ENCODE peak calls at places on chromosomes 3 and 15, in four cellular contexts. C, M, K and T are unnamed samples.

GRCh38 chr3:113287111-113287817 is 75.9 kb downstream of the BOC start:
- DNase-seq in C (no peak), M (no peak), K (peak; percentile 35), T (no peak)

GRCh38 chr3:55169608-55170010 is 241.8 kb upstream of the LRTM1 start:
- DNase-seq in C (no peak), M (no peak), K (no peak), T (no peak)

GRCh38 chr3:161284989-161285388 is 63.9 kb downstream of the NMD3 start:
- DNase-seq in C (no peak), M (no peak), K (no peak), T (no peak)

GRCh38 chr15:58931985-58932384 is 1.5 kb downstream of the SLTM start:
- DNase-seq in C (no peak), M (no peak), K (no peak), T (peak; percentile 39)

GRCh38 chr15:31605467-31605931 is 278.9 kb downstream of the KLF13 start:
- DNase-seq in C (peak; percentile 25), M (no peak), K (no peak), T (no peak)

GRCh38 chr15:39172380-39173281 is 408.2 kb upstream of the THBS1 start:
- DNase-seq in C (peak; percentile 10), M (peak; percentile 85), K (peak; percentile 14), T (no peak)

GRCh38 chr3:48881652-48882114 is 17.0 kb downstream of the SLC25A20 start:
- DNase-seq in C (no peak), M (no peak), K (no peak), T (no peak)

GRCh38 chr15:31365655-31366127 is 39.1 kb downstream of the KLF13 start:
- DNase-seq in C (peak; percentile 91), M (no peak), K (peak; percentile 94), T (peak; percentile 79)

GRCh38 chr3:100982710-100983109 is 10.5 kb downstream of the ABI3BP start:
- DNase-seq in C (no peak), M (no peak), K (peak; percentile 13), T (no peak)

GRCh38 chr3:40653878-40654277 is 129.1 kb downstream of the ZNF621 start:
- DNase-seq in C (no peak), M (no peak), K (no peak), T (no peak)

GRCh38 chr15:74845581-74845980 is 2.6 kb upstream of the ULK3 start:
- DNase-seq in C (no peak), M (no peak), K (no peak), T (no peak)

GRCh38 chr15:74843891-74844299 is 939 bp upstream of the ULK3 start:
- DNase-seq in C (no peak), M (no peak), K (no peak), T (no peak)

GRCh38 chr15:74843445-74843828 is 481 bp upstream of the ULK3 start:
- DNase-seq in C (no peak), M (no peak), K (no peak), T (no peak)

GRCh38 chr15:74845208-74845568 is 2.2 kb upstream of the ULK3 start:
- DNase-seq in C (no peak), M (no peak), K (no peak), T (no peak)

GRCh38 chr15:74844319-74845207 is 1.6 kb upstream of the ULK3 start:
- DNase-seq in C (no peak), M (no peak), K (no peak), T (no peak)
- TF ChIP-seq CTCF in C (no peak), M (no peak), K (no peak), T (no peak)

GRCh38 chr15:69344238-69344637 is 45.5 kb downstream of the PAQR5 start:
- DNase-seq in C (no peak), M (no peak), K (no peak), T (no peak)
- TF ChIP-seq CTCF in C (no peak), M (no peak), K (no peak), T (no peak)

DNA sequence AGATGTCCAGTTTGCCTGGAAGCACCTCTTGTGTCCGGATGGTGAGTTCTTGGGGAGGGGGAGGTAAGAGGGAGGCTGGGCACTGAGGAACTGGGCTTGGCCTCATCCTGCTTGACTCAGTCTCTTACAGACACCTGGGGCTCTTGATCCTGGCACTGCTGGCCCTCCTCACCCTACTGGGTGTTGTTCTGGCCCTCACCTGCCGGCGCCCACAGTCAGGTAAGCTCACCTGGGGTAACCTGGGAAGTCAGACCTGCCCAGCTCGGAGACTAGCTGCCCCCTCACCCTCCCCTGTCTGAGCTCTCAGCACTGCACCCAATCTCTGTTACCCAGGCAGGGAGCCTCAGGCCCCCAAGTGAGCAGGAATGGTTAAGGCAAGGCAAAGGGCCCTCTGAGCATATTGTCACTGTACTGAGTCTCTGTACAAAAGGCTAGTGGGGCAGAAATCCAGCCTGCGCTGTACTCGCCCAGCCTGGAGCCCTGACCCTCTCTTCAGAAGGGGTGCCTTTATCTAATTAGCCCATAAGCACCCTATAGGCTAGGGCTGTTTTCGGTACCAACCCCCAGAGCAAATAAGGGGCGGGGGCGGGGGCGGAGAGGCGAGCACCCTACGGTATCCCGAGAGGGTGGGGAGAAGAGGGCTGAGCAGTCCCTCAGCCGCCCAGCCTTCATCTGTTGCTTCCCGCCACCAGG is 2.2 kb upstream of the IL17RC start:
- DNase-seq in C (no peak), M (no peak), K (peak; percentile 28), T (no peak)
- TF ChIP-seq CTCF in C (no peak), M (no peak), K (no peak), T (no peak)

DNA sequence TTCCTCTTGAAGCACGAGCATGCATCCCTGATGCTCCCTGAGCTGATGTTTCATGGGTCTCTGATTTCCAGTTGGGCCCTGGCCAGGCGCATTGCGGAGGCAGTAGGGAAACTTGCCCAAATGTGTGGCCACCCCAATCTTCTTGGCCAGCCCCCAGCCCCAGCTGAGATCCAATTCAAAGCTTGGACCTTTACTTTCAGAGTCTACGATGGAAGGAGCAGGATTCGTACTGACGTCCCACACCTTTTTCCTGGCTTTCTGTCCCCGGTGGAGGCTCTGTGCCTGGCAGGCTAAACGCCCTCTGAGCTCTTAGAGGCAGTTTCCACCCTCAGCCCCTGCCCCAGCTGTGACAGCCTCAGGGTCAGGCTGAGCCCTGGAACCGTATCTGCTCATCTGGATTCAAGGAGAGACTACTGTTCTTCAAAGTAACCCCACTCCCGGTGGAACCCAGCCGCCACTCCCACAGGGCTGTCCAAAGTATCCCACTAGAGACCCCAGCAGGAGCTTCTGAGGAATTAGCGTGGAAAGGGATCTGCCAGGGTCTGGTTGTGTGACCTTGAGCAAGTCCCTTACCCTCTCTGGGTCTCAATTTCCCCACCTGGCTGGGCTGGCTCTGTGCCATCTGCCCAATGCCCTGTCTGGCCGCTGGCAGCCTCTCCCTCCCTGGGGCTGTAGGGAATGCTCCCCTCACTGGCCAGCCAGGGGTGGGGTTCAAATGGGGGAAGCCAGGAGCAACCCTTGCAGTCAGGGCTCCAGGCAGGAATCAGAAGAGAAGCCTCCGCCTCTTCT is 37.3 kb downstream of the CPN2 start:
- DNase-seq in C (no peak), M (no peak), K (no peak), T (no peak)
- TF ChIP-seq CTCF in C (no peak), M (no peak), K (no peak), T (no peak)

DNA sequence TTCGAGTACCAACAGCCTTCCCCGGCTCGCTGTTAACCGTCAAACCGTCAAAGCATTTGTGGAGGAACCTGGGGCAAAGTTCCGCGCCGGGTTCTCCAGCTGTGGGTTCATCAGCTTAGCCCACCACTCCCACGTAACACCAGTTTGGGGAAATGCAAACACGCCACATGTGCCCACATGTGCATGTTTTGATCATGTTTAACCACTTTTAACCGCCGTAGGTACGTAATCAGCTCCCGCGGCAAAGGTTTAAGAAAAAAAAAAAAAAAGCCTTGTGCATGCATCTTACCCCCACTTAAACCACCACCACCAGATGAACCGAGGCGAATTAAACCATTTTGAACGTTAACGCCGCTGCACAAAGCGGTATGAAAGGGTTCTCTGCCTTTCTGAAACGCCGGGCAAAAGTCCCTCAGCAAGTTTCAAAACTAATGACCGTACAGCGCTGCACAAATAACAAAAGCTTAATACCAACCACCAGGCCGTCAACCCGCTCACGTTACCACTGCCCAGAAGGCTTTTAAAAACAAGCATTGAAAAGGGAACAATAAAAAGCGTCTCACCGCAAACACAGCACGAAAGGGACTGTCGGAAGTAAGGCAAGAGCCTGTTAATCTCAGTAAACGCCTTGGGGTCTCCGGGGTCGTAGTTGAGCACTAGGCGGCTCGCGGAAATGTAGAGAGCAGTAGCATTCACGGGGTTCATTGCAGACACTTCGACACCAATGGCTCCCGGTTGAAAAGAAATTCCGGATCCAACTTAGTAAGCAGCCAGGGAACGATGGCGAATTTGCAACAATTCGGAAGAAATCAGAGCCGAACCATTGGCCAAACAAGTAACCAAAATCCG is 1.5 kb downstream of the MSL2 start:
- DNase-seq in C (peak; percentile 12), M (peak; percentile 66), K (peak; percentile 13), T (no peak)
- TF ChIP-seq CTCF in C (no peak), M (no peak), K (no peak), T (no peak)

DNA sequence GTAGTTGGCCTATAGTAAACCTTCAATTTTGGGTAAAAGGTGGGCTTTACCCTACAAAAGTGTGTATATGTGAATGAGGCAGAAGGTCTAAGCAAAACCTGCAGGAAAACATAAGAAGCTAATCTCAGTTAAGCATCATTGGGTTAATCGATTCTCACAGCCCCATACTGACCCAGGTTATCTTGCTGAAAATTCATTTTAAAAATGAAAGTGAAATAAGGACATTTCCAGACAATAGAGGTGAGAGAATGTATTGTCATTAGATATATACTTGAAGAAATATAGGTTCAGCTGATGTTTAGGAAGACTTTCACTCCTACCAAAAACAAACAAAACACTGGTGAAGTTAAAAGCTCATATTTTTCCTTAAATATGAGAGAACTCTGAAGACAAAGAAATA is 85.6 kb downstream of the MCF2L2 start:
- DNase-seq in C (no peak), M (no peak), K (no peak), T (no peak)
- TF ChIP-seq CTCF in C (no peak), M (no peak), K (no peak), T (no peak)

DNA sequence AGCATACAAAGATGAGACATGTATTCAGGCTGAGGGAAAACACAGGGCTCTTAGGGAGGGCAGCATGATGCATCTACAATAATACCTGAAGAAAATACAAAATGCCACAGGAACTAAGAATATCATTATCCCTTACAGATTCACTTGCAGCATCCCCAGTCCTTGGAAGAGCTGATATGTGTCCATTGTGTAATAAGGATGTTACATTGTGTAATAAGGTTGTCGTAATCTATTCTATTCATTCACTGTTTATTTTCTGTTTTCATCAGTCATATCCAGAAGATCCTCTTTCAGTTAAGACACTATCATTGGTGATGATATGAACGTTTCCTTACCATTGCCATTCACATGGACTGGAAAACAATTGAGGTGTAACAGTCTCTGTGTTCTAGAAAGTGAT is 241.3 kb downstream of the ZNF385D start:
- DNase-seq in C (no peak), M (no peak), K (no peak), T (no peak)
- TF ChIP-seq CTCF in C (no peak), M (no peak), K (no peak), T (no peak)

DNA sequence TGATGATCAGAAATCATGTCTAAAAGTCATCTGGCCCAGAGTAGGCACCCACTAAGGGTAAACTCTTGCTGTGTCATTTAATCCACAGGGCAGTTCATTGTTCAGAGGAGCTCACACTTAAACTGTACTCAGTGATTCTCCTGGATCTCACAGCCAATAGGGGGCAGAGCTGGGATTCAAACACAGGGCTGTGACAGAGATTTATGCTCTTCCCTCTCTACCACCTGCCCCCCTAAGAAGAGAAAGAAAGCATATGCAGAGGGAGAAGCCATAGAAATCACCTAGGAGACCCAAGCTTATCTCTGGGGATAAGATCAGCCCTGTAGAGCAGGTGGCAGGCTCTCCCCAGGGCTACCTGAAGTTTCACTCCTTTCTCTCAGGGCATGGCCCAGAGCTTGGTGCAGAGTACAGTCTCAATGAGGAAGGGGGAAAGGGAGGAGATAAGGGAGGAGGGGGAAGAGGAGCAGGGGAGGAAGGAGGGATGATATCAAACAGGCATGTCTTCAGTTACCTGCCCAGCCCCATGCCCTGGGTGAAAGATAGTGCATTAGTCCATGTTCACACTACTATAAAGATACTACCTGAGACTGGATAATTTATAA is 51.8 kb upstream of the ADPGK start:
- DNase-seq in C (no peak), M (no peak), K (no peak), T (no peak)
- TF ChIP-seq CTCF in C (peak; percentile 15), M (peak; percentile 27), K (no peak), T (no peak)